ENCODE peak calls at places on chromosomes 1 and 21, in four cellular contexts. One of them, this sample, is unnamed.

GRCh38 chr1:151006331-151007052 is at the start of gene MINDY1:
- DNase-seq in esophagus squamous epithelium: no peak
- DNase-seq in ovary: peak
- DNase-seq in IMR-90: peak
- DNase-seq in this sample: peak

GRCh38 chr1:162987866-162988265 is 81.3 kb upstream of the RGS4 start:
- DNase-seq in esophagus squamous epithelium: no peak
- DNase-seq in ovary: no peak
- DNase-seq in IMR-90: peak
- DNase-seq in this sample: no peak

GRCh38 chr1:107139833-107140702 is 771 bp upstream of the NTNG1 start:
- DNase-seq in esophagus squamous epithelium: no peak
- DNase-seq in ovary: peak
- DNase-seq in IMR-90: peak
- DNase-seq in this sample: no peak

GRCh38 chr1:41925712-41926111 is 7.0 kb upstream of the HIVEP3 start:
- DNase-seq in esophagus squamous epithelium: no peak
- DNase-seq in ovary: no peak
- DNase-seq in IMR-90: peak
- DNase-seq in this sample: no peak

GRCh38 chr1:64864018-64864945 is 102.1 kb downstream of the JAK1 start:
- DNase-seq in esophagus squamous epithelium: peak
- DNase-seq in ovary: no peak
- DNase-seq in IMR-90: no peak
- DNase-seq in this sample: no peak

GRCh38 chr1:223341111-223341510 is 22.9 kb downstream of the SUSD4 start:
- DNase-seq in esophagus squamous epithelium: no peak
- DNase-seq in ovary: peak
- DNase-seq in IMR-90: peak
- DNase-seq in this sample: no peak

GRCh38 chr21:33975548-33976081 is 60.0 kb upstream of the ATP5PO start:
- DNase-seq in esophagus squamous epithelium: no peak
- DNase-seq in ovary: no peak
- DNase-seq in IMR-90: peak
- DNase-seq in this sample: no peak

GRCh38 chr1:2388004-2388913 is 3.1 kb downstream of the MORN1 start:
- DNase-seq in esophagus squamous epithelium: no peak
- DNase-seq in ovary: peak
- DNase-seq in IMR-90: no peak
- DNase-seq in this sample: no peak

GRCh38 chr1:4084053-4084431 is 184.0 kb upstream of the C1orf174 start:
- DNase-seq in esophagus squamous epithelium: no peak
- DNase-seq in ovary: no peak
- DNase-seq in IMR-90: no peak
- DNase-seq in this sample: no peak

GRCh38 chr1:29632436-29633270 is 396.3 kb downstream of the PTPRU start:
- DNase-seq in esophagus squamous epithelium: no peak
- DNase-seq in ovary: no peak
- DNase-seq in IMR-90: peak
- DNase-seq in this sample: no peak

GRCh38 chr1:194300776-194301175 is 1114.4 kb upstream of the B3GALT2 start:
- DNase-seq in esophagus squamous epithelium: no peak
- DNase-seq in ovary: no peak
- DNase-seq in IMR-90: no peak
- DNase-seq in this sample: no peak

GRCh38 chr1:148362141-148362929 is 120.8 kb downstream of the PPIAL4G start:
- DNase-seq in esophagus squamous epithelium: no peak
- DNase-seq in ovary: no peak
- DNase-seq in IMR-90: peak
- DNase-seq in this sample: no peak

GRCh38 chr1:80258659-80259058 is 1252.1 kb upstream of the ADGRL4 start:
- DNase-seq in esophagus squamous epithelium: no peak
- DNase-seq in ovary: no peak
- DNase-seq in IMR-90: no peak
- DNase-seq in this sample: no peak

GRCh38 chr1:15706751-15707150 is 22.6 kb downstream of the PLEKHM2 start:
- DNase-seq in esophagus squamous epithelium: no peak
- DNase-seq in ovary: no peak
- DNase-seq in IMR-90: no peak
- DNase-seq in this sample: no peak

GRCh38 chr1:236870721-236871120 is 75.6 kb downstream of the MTR start:
- DNase-seq in esophagus squamous epithelium: no peak
- DNase-seq in ovary: no peak
- DNase-seq in IMR-90: no peak
- DNase-seq in this sample: no peak

GRCh38 chr1:63883494-63884235 is 109.8 kb downstream of the ROR1 start:
- DNase-seq in esophagus squamous epithelium: no peak
- DNase-seq in ovary: no peak
- DNase-seq in IMR-90: no peak
- DNase-seq in this sample: no peak

GRCh38 chr1:81950037-81950436 is 149.3 kb downstream of the ADGRL2 start:
- DNase-seq in esophagus squamous epithelium: no peak
- DNase-seq in ovary: no peak
- DNase-seq in IMR-90: no peak
- DNase-seq in this sample: no peak
- TF ChIP-seq POLR2A in esophagus squamous epithelium: no peak
- TF ChIP-seq POLR2A in ovary: no peak
- TF ChIP-seq POLR2A in IMR-90: no peak
- TF ChIP-seq POLR2A in this sample: no peak

GRCh38 chr1:43946244-43947060 is at the start of gene IPO13:
- DNase-seq in esophagus squamous epithelium: peak
- DNase-seq in ovary: peak
- DNase-seq in IMR-90: peak
- DNase-seq in this sample: peak

GRCh38 chr1:43945898-43946243 is 879 bp upstream of the IPO13 start:
- DNase-seq in esophagus squamous epithelium: no peak
- DNase-seq in ovary: no peak
- DNase-seq in IMR-90: no peak
- DNase-seq in this sample: no peak

GRCh38 chr1:43947061-43947889 is 525 bp downstream of the IPO13 start:
- DNase-seq in esophagus squamous epithelium: peak
- DNase-seq in ovary: peak
- DNase-seq in IMR-90: no peak
- DNase-seq in this sample: no peak

GRCh38 chr1:43949663-43950062 is 2.9 kb downstream of the IPO13 start:
- DNase-seq in esophagus squamous epithelium: no peak
- DNase-seq in ovary: no peak
- DNase-seq in IMR-90: no peak
- DNase-seq in this sample: no peak

GRCh38 chr1:43947890-43948437 is 1.2 kb downstream of the IPO13 start:
- DNase-seq in esophagus squamous epithelium: no peak
- DNase-seq in ovary: no peak
- DNase-seq in IMR-90: no peak
- DNase-seq in this sample: no peak
- TF ChIP-seq POLR2A in esophagus squamous epithelium: no peak
- TF ChIP-seq POLR2A in ovary: no peak
- TF ChIP-seq POLR2A in IMR-90: no peak
- TF ChIP-seq POLR2A in this sample: no peak

DNA sequence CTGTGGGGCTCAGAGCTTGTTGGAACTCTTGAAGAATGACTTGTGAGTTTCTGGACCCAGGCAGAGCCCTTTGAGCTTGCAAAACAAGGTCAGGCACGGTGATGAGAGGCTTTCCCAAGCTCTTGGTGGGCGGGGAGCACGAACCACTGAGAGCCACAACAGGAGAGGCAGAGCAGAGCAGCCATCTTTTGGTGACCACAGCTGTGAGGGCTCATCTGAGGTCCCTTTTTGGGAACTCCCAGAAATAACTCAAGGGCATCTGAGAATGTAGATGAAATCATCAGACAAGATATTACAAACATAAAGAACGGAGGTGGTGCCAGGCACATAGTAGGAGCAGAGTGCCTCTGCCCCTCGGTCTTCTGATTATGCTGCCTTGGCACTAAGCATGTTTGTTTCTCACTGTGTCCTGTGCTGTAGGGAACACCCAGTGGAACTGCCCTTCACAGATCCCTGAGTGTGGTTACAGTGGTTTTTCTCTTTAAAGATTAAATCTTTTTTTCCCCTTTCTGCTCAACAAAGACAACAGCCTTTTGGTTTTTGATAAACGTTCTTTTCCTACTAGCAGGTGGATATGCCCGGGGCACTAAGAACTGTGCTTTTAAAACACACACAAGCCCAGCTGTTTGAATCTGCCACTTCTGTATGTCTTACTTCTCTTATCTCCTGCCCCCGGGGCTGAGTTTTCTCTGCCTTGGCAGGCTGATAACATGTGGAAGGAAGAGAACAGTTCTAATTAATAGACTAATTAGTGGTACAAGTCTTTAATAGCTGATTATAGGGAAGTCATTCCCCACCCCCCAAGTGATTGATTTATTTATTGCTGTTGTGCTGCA is 37.7 kb downstream of the CD34 start:
- DNase-seq in esophagus squamous epithelium: no peak
- DNase-seq in ovary: no peak
- DNase-seq in IMR-90: no peak
- DNase-seq in this sample: no peak
- TF ChIP-seq POLR2A in esophagus squamous epithelium: no peak
- TF ChIP-seq POLR2A in ovary: no peak
- TF ChIP-seq POLR2A in IMR-90: no peak
- TF ChIP-seq POLR2A in this sample: no peak

DNA sequence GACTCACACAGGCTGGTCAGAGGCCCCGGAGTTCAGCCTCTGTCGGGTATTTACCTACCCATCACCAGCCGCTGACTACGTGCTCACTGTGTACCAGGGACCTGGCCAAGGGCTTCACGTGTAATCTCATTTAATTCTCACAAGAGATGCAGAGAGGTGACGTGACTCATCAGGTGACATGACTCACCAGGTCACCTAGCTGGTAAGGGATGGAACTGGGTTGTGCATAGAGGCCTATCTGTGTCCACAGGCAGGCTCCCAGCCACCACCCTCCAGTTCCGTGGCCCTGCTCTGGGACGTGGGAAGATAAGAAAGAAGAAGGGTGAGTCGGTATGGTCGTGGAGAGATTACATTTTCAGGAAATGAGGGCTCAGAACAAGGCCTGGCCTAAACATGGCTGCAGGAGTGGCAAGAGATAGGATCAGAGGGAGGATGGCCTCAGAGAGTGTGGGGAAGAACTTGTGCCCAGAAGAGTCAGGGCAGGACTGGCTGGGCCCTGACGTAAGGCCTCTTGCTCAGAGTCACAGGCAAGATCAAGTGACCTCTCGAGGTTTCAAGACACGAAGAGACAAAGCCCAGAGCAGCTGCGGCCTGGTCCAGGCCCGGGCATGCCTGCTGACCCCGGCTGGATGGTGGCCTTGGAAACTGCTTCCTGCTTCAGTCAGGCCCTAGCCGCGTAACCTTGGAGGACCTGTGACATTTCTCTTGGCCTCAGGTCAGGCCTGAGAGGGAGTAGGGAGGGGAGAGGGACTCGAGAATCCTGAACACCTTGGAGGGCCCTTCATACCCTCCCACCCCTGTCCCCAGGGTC is 52.7 kb upstream of the WASF2 start:
- DNase-seq in esophagus squamous epithelium: no peak
- DNase-seq in ovary: no peak
- DNase-seq in IMR-90: peak
- DNase-seq in this sample: peak
- TF ChIP-seq POLR2A in esophagus squamous epithelium: no peak
- TF ChIP-seq POLR2A in ovary: no peak
- TF ChIP-seq POLR2A in IMR-90: no peak
- TF ChIP-seq POLR2A in this sample: peak

DNA sequence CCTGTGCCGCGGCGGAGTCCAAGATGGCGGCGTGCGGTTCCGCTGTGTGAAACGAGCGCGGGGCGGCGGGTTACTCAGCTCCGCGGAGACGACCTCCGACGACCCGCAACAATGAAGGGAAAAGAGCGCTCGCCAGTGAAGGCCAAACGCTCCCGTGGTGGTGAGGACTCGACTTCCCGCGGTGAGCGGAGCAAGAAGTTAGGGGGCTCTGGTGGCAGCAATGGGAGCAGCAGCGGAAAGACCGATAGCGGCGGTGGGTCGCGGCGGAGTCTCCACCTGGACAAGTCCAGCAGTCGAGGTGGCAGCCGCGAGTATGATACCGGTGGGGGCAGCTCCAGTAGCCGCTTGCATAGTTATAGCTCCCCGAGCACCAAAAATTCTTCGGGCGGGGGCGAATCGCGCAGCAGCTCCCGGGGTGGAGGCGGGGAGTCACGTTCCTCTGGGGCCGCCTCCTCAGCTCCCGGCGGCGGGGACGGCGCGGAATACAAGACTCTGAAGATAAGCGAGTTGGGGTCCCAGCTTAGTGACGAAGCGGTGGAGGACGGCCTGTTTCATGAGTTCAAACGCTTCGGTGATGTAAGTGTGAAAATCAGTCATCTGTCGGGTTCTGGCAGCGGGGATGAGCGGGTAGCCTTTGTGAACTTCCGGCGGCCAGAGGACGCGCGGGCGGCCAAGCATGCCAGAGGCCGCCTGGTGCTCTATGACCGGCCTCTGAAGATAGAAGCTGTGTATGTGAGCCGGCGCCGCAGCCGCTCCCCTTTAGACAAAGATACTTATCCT is 440 bp downstream of the RBM15 start:
- DNase-seq in esophagus squamous epithelium: no peak
- DNase-seq in ovary: no peak
- DNase-seq in IMR-90: peak
- DNase-seq in this sample: peak
- TF ChIP-seq POLR2A in esophagus squamous epithelium: peak
- TF ChIP-seq POLR2A in ovary: peak
- TF ChIP-seq POLR2A in IMR-90: peak
- TF ChIP-seq POLR2A in this sample: peak

DNA sequence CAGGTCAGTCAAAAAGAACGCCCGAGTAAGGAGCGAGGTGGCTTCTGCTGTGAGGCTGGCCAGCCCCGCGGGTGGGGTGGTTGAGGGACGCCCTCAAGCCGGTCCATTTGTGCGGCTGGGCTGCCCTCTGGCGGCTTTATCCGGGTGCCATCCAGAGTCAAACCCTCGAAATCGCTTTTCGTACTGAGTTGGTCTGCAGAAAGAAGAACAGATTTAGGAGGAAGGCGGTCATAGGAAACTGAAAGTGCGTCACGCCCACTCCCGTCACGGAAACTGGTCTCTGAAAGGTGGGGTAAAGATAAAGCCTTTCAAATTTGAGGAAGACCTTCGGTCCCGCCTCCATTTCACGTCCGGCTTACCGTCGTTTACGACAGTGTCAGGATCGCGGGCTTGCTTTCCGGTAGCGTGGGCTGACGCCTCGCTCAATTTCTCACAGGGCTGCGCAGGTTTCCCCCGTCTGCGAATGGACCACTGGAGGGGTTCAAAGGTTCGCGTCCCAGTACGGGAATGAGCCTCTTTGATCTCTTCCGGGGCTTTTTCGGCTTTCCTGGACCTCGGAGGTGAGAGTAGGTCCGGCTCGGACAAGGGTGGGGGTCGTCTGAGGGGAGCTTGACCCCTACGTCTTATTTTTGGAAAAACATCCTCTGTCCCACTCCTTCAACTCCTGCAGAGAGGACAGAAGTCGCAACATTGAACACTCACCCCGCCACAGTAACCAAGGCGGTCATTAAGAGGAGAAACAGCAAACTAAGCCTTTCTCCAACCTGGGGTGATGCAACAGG is at the start of gene HAX1:
- DNase-seq in esophagus squamous epithelium: peak
- DNase-seq in ovary: peak
- DNase-seq in IMR-90: peak
- DNase-seq in this sample: peak
- TF ChIP-seq POLR2A in esophagus squamous epithelium: peak
- TF ChIP-seq POLR2A in ovary: peak
- TF ChIP-seq POLR2A in IMR-90: peak
- TF ChIP-seq POLR2A in this sample: peak